ENCODE peak calls at places on chromosomes 16 and 17, in nine cellular contexts. E, U, M, Q, T, X, H, A and S are unnamed samples.

GRCh38 chr16:27690604-27691003 is 140.7 kb downstream of the KATNIP start:
- DNase-seq in E (peak; percentile 42), U (peak; percentile 66), M (peak; percentile 20), Q (no peak), T (peak; percentile 4), X (no peak), H (no peak), A (peak; percentile 5), S (peak; percentile 33)

GRCh38 chr17:81387235-81388060 is 7.8 kb upstream of the BAHCC1 start:
- DNase-seq in E (peak; percentile 75), U (no peak), M (no peak), Q (no peak), T (peak; percentile 58), X (no peak), H (peak; percentile 80), A (no peak), S (peak; percentile 67)

GRCh38 chr16:67115649-67116048 is 5.9 kb downstream of the PHAF1 start:
- DNase-seq in E (peak; percentile 99), U (no peak), M (no peak), Q (no peak), T (no peak), X (no peak), H (no peak), A (no peak), S (peak; percentile 98)

GRCh38 chr16:59907671-59908070 is 1173.6 kb upstream of the GOT2 start:
- DNase-seq in E (no peak), U (no peak), M (no peak), Q (no peak), T (no peak), X (no peak), H (no peak), A (no peak), S (peak; percentile 44)

GRCh38 chr16:52547001-52547833 is at the start of gene TOX3:
- DNase-seq in E (peak; percentile 1), U (peak; percentile 61), M (no peak), Q (no peak), T (no peak), X (no peak), H (no peak), A (no peak), S (no peak)

GRCh38 chr16:12436201-12436657 is 367.5 kb downstream of the CPPED1 start:
- DNase-seq in E (no peak), U (peak; percentile 73), M (no peak), Q (no peak), T (no peak), X (no peak), H (no peak), A (no peak), S (no peak)

GRCh38 chr17:45812102-45812501 is 28.0 kb downstream of the CRHR1 start:
- DNase-seq in E (peak; percentile 41), U (no peak), M (no peak), Q (no peak), T (no peak), X (no peak), H (no peak), A (no peak), S (peak; percentile 17)

GRCh38 chr17:18261146-18261515 is 669 bp downstream of the MIEF2 start:
- DNase-seq in E (peak; percentile 81), U (peak; percentile 34), M (no peak), Q (peak; percentile 66), T (no peak), X (no peak), H (peak; percentile 63), A (peak; percentile 8), S (peak; percentile 89)

GRCh38 chr17:2947588-2947950 is 115.8 kb downstream of the OR1D5 start:
- DNase-seq in E (no peak), U (no peak), M (no peak), Q (no peak), T (no peak), X (no peak), H (no peak), A (no peak), S (no peak)

GRCh38 chr16:14140916-14141315 is 69.8 kb downstream of the MRTFB start:
- DNase-seq in E (no peak), U (no peak), M (no peak), Q (no peak), T (no peak), X (no peak), H (no peak), A (no peak), S (no peak)

GRCh38 chr17:63697341-63698286 is 2.3 kb downstream of the LIMD2 start:
- DNase-seq in E (peak; percentile 61), U (peak; percentile 79), M (peak; percentile 85), Q (peak; percentile 63), T (peak; percentile 66), X (no peak), H (no peak), A (peak; percentile 77), S (peak; percentile 34)

GRCh38 chr17:62014526-62014925 is 50.6 kb downstream of the MED13 start:
- DNase-seq in E (peak; percentile 24), U (no peak), M (no peak), Q (no peak), T (no peak), X (no peak), H (no peak), A (no peak), S (no peak)

GRCh38 chr17:75625813-75626486 is 7.3 kb upstream of the SMIM5 start:
- DNase-seq in E (peak; percentile 44), U (peak; percentile 94), M (no peak), Q (peak; percentile 70), T (no peak), X (no peak), H (no peak), A (no peak), S (no peak)

GRCh38 chr16:28163699-28164584 is 47.8 kb downstream of the XPO6 start:
- DNase-seq in E (peak; percentile 47), U (no peak), M (no peak), Q (no peak), T (no peak), X (no peak), H (no peak), A (no peak), S (no peak)

GRCh38 chr16:3187798-3188674 is at the start of gene OR1F1:
- DNase-seq in E (peak; percentile 54), U (peak; percentile 57), M (no peak), Q (no peak), T (peak; percentile 72), X (no peak), H (no peak), A (peak; percentile 30), S (peak; percentile 77)

GRCh38 chr16:23288726-23289512 is 13.2 kb upstream of the SCNN1B start:
- DNase-seq in E (no peak), U (no peak), M (no peak), Q (no peak), T (no peak), X (no peak), H (no peak), A (no peak), S (no peak)

GRCh38 chr16:72769876-72770275 is 278.1 kb downstream of the ZFHX3 start:
- DNase-seq in E (no peak), U (no peak), M (no peak), Q (no peak), T (no peak), X (no peak), H (no peak), A (no peak), S (no peak)

GRCh38 chr17:79221597-79221996 is 147.0 kb downstream of the ENGASE start:
- DNase-seq in E (no peak), U (no peak), M (no peak), Q (no peak), T (no peak), X (no peak), H (no peak), A (no peak), S (no peak)

GRCh38 chr16:57185446-57185944 is 344 bp downstream of the PSME3IP1 start:
- DNase-seq in E (peak; percentile 89), U (no peak), M (no peak), Q (no peak), T (peak; percentile 22), X (peak; percentile 64), H (peak; percentile 55), A (peak; percentile 34), S (peak; percentile 80)

GRCh38 chr16:30941600-30942420 is 7.1 kb upstream of the ORAI3 start:
- DNase-seq in E (peak; percentile 83), U (peak; percentile 83), M (peak; percentile 7), Q (peak; percentile 94), T (no peak), X (peak; percentile 48), H (peak; percentile 67), A (peak; percentile 55), S (peak; percentile 67)

GRCh38 chr17:48528153-48528912 is 2.5 kb downstream of the HOXB1 start:
- DNase-seq in E (no peak), U (no peak), M (no peak), Q (no peak), T (no peak), X (no peak), H (no peak), A (no peak), S (no peak)

GRCh38 chr17:38742431-38743308 is 5.5 kb downstream of the PCGF2 start:
- DNase-seq in E (peak; percentile 77), U (no peak), M (no peak), Q (no peak), T (no peak), X (peak; percentile 96), H (peak; percentile 68), A (no peak), S (peak; percentile 49)

GRCh38 chr16:84156342-84156784 is 11.3 kb downstream of the DNAAF1 start:
- DNase-seq in E (peak; percentile 42), U (no peak), M (no peak), Q (no peak), T (no peak), X (no peak), H (no peak), A (no peak), S (peak; percentile 61)

GRCh38 chr16:69610356-69610755 is 44.6 kb downstream of the NFAT5 start:
- DNase-seq in E (peak; percentile 27), U (no peak), M (no peak), Q (no peak), T (no peak), X (no peak), H (no peak), A (no peak), S (peak; percentile 20)

GRCh38 chr17:64084086-64084939 is 45.6 kb downstream of the ERN1 start:
- DNase-seq in E (peak; percentile 50), U (peak; percentile 88), M (no peak), Q (no peak), T (no peak), X (no peak), H (no peak), A (no peak), S (peak; percentile 61)

GRCh38 chr16:4404247-4404966 is 12.0 kb downstream of the CORO7 start:
- DNase-seq in E (peak; percentile 62), U (peak; percentile 82), M (no peak), Q (no peak), T (peak; percentile 36), X (peak; percentile 49), H (peak; percentile 40), A (no peak), S (no peak)

GRCh38 chr16:10577305-10578202 is 2.8 kb downstream of the EMP2 start:
- DNase-seq in E (peak; percentile 40), U (peak; percentile 44), M (no peak), Q (no peak), T (no peak), X (no peak), H (no peak), A (no peak), S (peak; percentile 28)

GRCh38 chr16:64933890-64934289 is 188.0 kb downstream of the CDH11 start:
- DNase-seq in E (no peak), U (peak; percentile 20), M (no peak), Q (no peak), T (no peak), X (no peak), H (no peak), A (no peak), S (peak; percentile 40)

GRCh38 chr17:1709971-1710806 is at the start of gene TLCD2:
- DNase-seq in E (peak; percentile 87), U (peak; percentile 66), M (no peak), Q (no peak), T (no peak), X (no peak), H (peak; percentile 80), A (no peak), S (peak; percentile 65)

GRCh38 chr16:54628796-54629625 is 301.7 kb upstream of the IRX5 start:
- DNase-seq in E (no peak), U (no peak), M (no peak), Q (no peak), T (no peak), X (no peak), H (no peak), A (no peak), S (no peak)

GRCh38 chr17:76252040-76252954 is 12.0 kb upstream of the RNF157 start:
- DNase-seq in E (peak; percentile 99), U (no peak), M (peak; percentile 21), Q (no peak), T (no peak), X (peak; percentile 66), H (no peak), A (no peak), S (peak; percentile 99)